ENCODE peak calls at places on chromosome 21, in five cellular contexts. Y is effector memory CD8-positive, alpha-beta T cell; G is endothelial cell; J is T-helper 9 cell; I is K562. U is an unnamed sample.

GRCh38 chr21:44370027-44370735 is 16.8 kb downstream of the TRPM2 start:
- DNase-seq in Y (no peak), G (no peak), J (no peak), I (peak), U (peak)

GRCh38 chr21:44919111-44919912 is 1.4 kb downstream of the ITGB2 start:
- DNase-seq in Y (no peak), G (no peak), J (no peak), I (no peak), U (peak)

GRCh38 chr21:46295177-46295711 is 9.1 kb downstream of the YBEY start:
- DNase-seq in Y (no peak), G (no peak), J (no peak), I (peak), U (no peak)

GRCh38 chr21:22609802-22610201 is 1611.6 kb downstream of the NCAM2 start:
- DNase-seq in Y (no peak), G (no peak), J (no peak), I (no peak), U (no peak)

GRCh38 chr21:45525910-45526306 is 16.3 kb downstream of the SLC19A1 start:
- DNase-seq in Y (no peak), G (no peak), J (no peak), I (no peak), U (no peak)

GRCh38 chr21:34133802-34134201 is 60.4 kb downstream of the MRPS6 start:
- DNase-seq in Y (no peak), G (no peak), J (no peak), I (peak), U (no peak)

GRCh38 chr21:42480736-42481135 is 15.3 kb downstream of the RSPH1 start:
- DNase-seq in Y (no peak), G (no peak), J (no peak), I (no peak), U (no peak)

GRCh38 chr21:46228345-46229051 is at the start of gene LSS:
- DNase-seq in Y (peak), G (peak), J (peak), I (peak), U (peak)

GRCh38 chr21:17351766-17352165 is 161.1 kb upstream of the CXADR start:
- DNase-seq in Y (no peak), G (no peak), J (no peak), I (no peak), U (no peak)

GRCh38 chr21:45988366-45989347 is 7.1 kb downstream of the COL6A1 start:
- DNase-seq in Y (no peak), G (peak), J (no peak), I (no peak), U (no peak)

GRCh38 chr21:18522181-18522771 is 118.7 kb upstream of the TMPRSS15 start:
- DNase-seq in Y (no peak), G (no peak), J (no peak), I (no peak), U (no peak)

GRCh38 chr21:41478319-41479177 is 29.4 kb downstream of the TMPRSS2 start:
- DNase-seq in Y (no peak), G (no peak), J (no peak), I (no peak), U (no peak)

GRCh38 chr21:44519346-44520325 is 20.4 kb downstream of the KRTAP10-1 start:
- DNase-seq in Y (no peak), G (no peak), J (no peak), I (no peak), U (peak)

GRCh38 chr21:42016364-42016985 is 6.3 kb upstream of the ZBTB21 start:
- DNase-seq in Y (no peak), G (no peak), J (no peak), I (no peak), U (no peak)

GRCh38 chr21:17269760-17270159 is 243.1 kb upstream of the CXADR start:
- DNase-seq in Y (no peak), G (no peak), J (no peak), I (no peak), U (no peak)

GRCh38 chr21:37370152-37371040 is 3.8 kb downstream of the DYRK1A start:
- DNase-seq in Y (no peak), G (no peak), J (no peak), I (no peak), U (no peak)

GRCh38 chr21:22585558-22585957 is 1587.3 kb downstream of the NCAM2 start:
- DNase-seq in Y (no peak), G (no peak), J (no peak), I (no peak), U (no peak)

GRCh38 chr21:15614757-15615156 is 115.0 kb upstream of the USP25 start:
- DNase-seq in Y (no peak), G (no peak), J (no peak), I (no peak), U (no peak)

GRCh38 chr21:35528109-35529042 is 479.3 kb upstream of the RUNX1 start:
- DNase-seq in Y (peak), G (no peak), J (peak), I (no peak), U (no peak)

GRCh38 chr21:32102426-32102825 is 176.4 kb downstream of the MIS18A start:
- DNase-seq in Y (no peak), G (no peak), J (no peak), I (no peak), U (no peak)

GRCh38 chr21:16070207-16070651 is 340.4 kb downstream of the USP25 start:
- DNase-seq in Y (no peak), G (no peak), J (no peak), I (no peak), U (no peak)

GRCh38 chr21:46599251-46599572 is 5.7 kb downstream of the S100B start:
- DNase-seq in Y (no peak), G (peak), J (no peak), I (peak), U (no peak)

U was measured in glutamatergic neuron.